ENCODE peak calls at places on chromosomes 2 and 18, in four cellular contexts. D, T, M and Q are unnamed samples.

GRCh38 chr2:11719230-11719977 is 27.0 kb upstream of the LPIN1 start:
- DNase-seq in M (no peak), T (no peak), D (no peak), Q (no peak)

GRCh38 chr18:74116628-74117554 is 30.7 kb downstream of the FBXO15 start:
- DNase-seq in T (peak), D (peak), M (no peak), Q (peak)

GRCh38 chr18:63590368-63590767 is 3.2 kb downstream of the SERPINB13 start:
- DNase-seq in T (no peak), D (no peak), M (no peak), Q (no peak)

GRCh38 chr18:6520901-6521300 is 106.2 kb upstream of the L3MBTL4 start:
- DNase-seq in D (no peak), T (no peak), M (no peak), Q (no peak)

GRCh38 chr2:219452361-219453317 is 18.0 kb downstream of the SPEG start:
- DNase-seq in M (no peak), D (peak), T (no peak), Q (no peak)

GRCh38 chr2:119293254-119293653 is 69.6 kb downstream of the STEAP3 start:
- DNase-seq in T (no peak), M (no peak), D (no peak), Q (no peak)

GRCh38 chr18:2981212-2981728 is 31.7 kb downstream of the LPIN2 start:
- DNase-seq in M (no peak), T (no peak), D (no peak), Q (no peak)

GRCh38 chr2:53289309-53290006 is 478.1 kb upstream of the CHAC2 start:
- DNase-seq in M (no peak), D (no peak), T (no peak), Q (no peak)

GRCh38 chr2:152326710-152327109 is 8.3 kb upstream of the FMNL2 start:
- DNase-seq in D (no peak), T (no peak), M (no peak), Q (no peak)

GRCh38 chr18:48676756-48677368 is 138.0 kb downstream of the CTIF start:
- DNase-seq in T (peak), M (no peak), D (peak), Q (peak)

GRCh38 chr2:163570391-163570790 is 165.4 kb downstream of the FIGN start:
- DNase-seq in D (no peak), M (no peak), T (no peak), Q (no peak)

GRCh38 chr2:106570316-106570715 is 83.2 kb downstream of the CD8B2 start:
- DNase-seq in M (no peak), T (no peak), D (no peak), Q (no peak)

GRCh38 chr2:159462961-159463360 is 153.4 kb downstream of the BAZ2B start:
- DNase-seq in M (no peak), T (no peak), D (no peak), Q (no peak)

GRCh38 chr2:159460227-159460626 is 156.1 kb downstream of the BAZ2B start:
- DNase-seq in D (no peak), T (no peak), M (no peak), Q (no peak)

GRCh38 chr2:159461076-159461475 is 155.3 kb downstream of the BAZ2B start:
- DNase-seq in D (no peak), T (no peak), M (no peak), Q (no peak)

GRCh38 chr2:159459279-159459678 is 157.1 kb downstream of the BAZ2B start:
- DNase-seq in T (no peak), D (no peak), M (no peak), Q (no peak)

GRCh38 chr2:159462201-159462785 is 154.1 kb downstream of the BAZ2B start:
- DNase-seq in M (no peak), T (no peak), D (no peak), Q (no peak)
- TF ChIP-seq POLR2AphosphoS5 in M (no peak), T (no peak), D (no peak), Q (no peak)

DNA sequence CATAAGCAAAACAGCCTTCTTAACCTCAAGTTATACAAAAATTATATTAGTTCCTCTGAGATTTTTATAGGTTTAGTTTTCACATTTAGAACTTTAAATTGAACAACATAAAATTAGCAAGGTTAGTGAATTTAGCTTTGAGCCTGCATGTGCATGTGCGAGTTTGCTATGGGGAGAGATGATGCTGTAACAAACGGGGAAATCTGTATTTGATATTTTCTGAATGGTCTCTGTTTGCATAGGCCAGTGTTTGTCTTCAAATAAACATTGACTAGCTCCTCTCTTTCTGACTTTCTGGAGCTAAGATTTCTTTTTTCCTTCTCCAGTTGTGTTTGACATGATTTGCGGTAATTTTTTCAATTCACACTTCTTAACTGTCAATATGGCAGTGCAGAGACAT is 30.9 kb upstream of the IL18RAP start:
- DNase-seq in T (no peak), D (no peak), M (no peak), Q (no peak)
- TF ChIP-seq POLR2AphosphoS5 in T (no peak), D (no peak), M (no peak), Q (no peak)

GRCh38 chr2:61235716-61236115 is 73.7 kb downstream of the C2orf74 start:
- DNase-seq in T (no peak), M (no peak), D (no peak), Q (no peak)

GRCh38 chr2:61244694-61245093 is 82.7 kb downstream of the C2orf74 start:
- DNase-seq in M (no peak), D (no peak), T (no peak), Q (no peak)

GRCh38 chr2:61238221-61238620 is 76.2 kb downstream of the C2orf74 start:
- DNase-seq in D (no peak), M (no peak), T (no peak), Q (no peak)

DNA sequence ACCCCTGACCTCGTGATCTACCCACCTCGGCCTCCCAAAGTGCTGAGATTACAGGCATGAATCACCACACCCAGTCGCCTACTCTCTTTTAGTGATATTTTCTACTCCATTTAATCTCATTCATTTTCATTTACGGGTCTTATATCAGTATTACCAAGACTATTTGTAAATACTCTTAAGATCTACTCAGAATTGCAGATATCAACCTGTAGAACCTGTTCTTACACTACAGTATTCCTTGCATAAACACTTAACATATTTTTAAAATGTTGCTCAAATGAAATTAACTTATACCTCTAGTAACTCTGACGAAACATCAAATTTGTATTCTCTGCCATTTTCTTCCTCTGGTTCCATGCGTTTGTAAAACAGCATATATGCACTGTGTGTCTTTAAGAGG is 79.3 kb downstream of the C2orf74 start:
- DNase-seq in D (no peak), T (no peak), M (no peak), Q (no peak)
- TF ChIP-seq POLR2AphosphoS5 in D (no peak), T (no peak), M (no peak), Q (no peak)

GRCh38 chr2:73177645-73178255 is 24.6 kb upstream of the NOTO start:
- DNase-seq in M (no peak), D (no peak), T (peak), Q (no peak)

GRCh38 chr2:73175663-73176204 is 26.6 kb upstream of the NOTO start:
- DNase-seq in M (peak), T (peak), D (peak), Q (peak)

GRCh38 chr2:73174941-73175662 is 27.3 kb upstream of the NOTO start:
- DNase-seq in T (no peak), M (no peak), D (no peak), Q (no peak)

GRCh38 chr2:73176205-73176880 is 26.0 kb upstream of the NOTO start:
- DNase-seq in T (peak), M (no peak), D (peak), Q (no peak)

GRCh38 chr2:73176881-73177644 is 25.3 kb upstream of the NOTO start:
- DNase-seq in M (peak), D (peak), T (peak), Q (peak)
- TF ChIP-seq POLR2AphosphoS5 in M (no peak), D (peak), T (no peak), Q (peak)

GRCh38 chr2:20538308-20539132 is 91.6 kb downstream of the RHOB start:
- DNase-seq in M (no peak), T (no peak), D (no peak), Q (peak)
- TF ChIP-seq POLR2AphosphoS5 in M (no peak), T (no peak), D (no peak), Q (no peak)

GRCh38 chr2:101387151-101387807 is at the start of gene CREG2:
- DNase-seq in D (peak), M (peak), T (peak), Q (peak)
- TF ChIP-seq POLR2AphosphoS5 in D (no peak), M (no peak), T (no peak), Q (peak)

GRCh38 chr2:108355907-108356734 is 21.6 kb upstream of the SULT1C4 start:
- DNase-seq in D (no peak), M (no peak), T (peak), Q (no peak)
- TF ChIP-seq POLR2AphosphoS5 in D (no peak), M (no peak), T (peak), Q (no peak)

GRCh38 chr2:154673694-154674093 is 24.8 kb upstream of the KCNJ3 start:
- DNase-seq in M (no peak), T (no peak), D (no peak), Q (no peak)
- TF ChIP-seq POLR2AphosphoS5 in M (no peak), T (no peak), D (no peak), Q (no peak)